ENCODE peak calls at places on chromosome 10, in six cellular contexts. R, J, K, C, Z and F are unnamed samples.

GRCh38 chr10:49505076-49505475 is 33.8 kb downstream of the ERCC6 start:
- DNase-seq in R (no peak), J (no peak), K (no peak), C (no peak), Z (peak), F (no peak)

GRCh38 chr10:14184841-14185500 is 145.8 kb downstream of the FRMD4A start:
- DNase-seq in R (peak), J (peak), K (no peak), C (no peak), Z (peak), F (peak)

GRCh38 chr10:58590152-58590551 is 77.5 kb downstream of the BICC1 start:
- DNase-seq in R (peak), J (peak), K (no peak), C (no peak), Z (no peak), F (no peak)

GRCh38 chr10:61978965-61979364 is 77.5 kb downstream of the ARID5B start:
- DNase-seq in R (no peak), J (no peak), K (no peak), C (no peak), Z (no peak), F (no peak)

GRCh38 chr10:118594392-118595063 is 920 bp downstream of the PRLHR start:
- DNase-seq in R (peak), J (peak), K (peak), C (peak), Z (peak), F (peak)

GRCh38 chr10:47269294-47269693 is 30.7 kb upstream of the GDF10 start:
- DNase-seq in R (no peak), J (no peak), K (no peak), C (no peak), Z (no peak), F (no peak)

GRCh38 chr10:110967009-110967630 is 47.7 kb downstream of the SHOC2 start:
- DNase-seq in R (peak), J (no peak), K (no peak), C (no peak), Z (no peak), F (no peak)

GRCh38 chr10:111511751-111512150 is 434.9 kb downstream of the ADRA2A start:
- DNase-seq in R (no peak), J (no peak), K (no peak), C (no peak), Z (no peak), F (peak)

GRCh38 chr10:56763090-56763489 is 402.0 kb upstream of the ZWINT start:
- DNase-seq in R (no peak), J (no peak), K (no peak), C (no peak), Z (no peak), F (no peak)

GRCh38 chr10:12701696-12702095 is 299.8 kb downstream of the CCDC3 start:
- DNase-seq in R (peak), J (peak), K (no peak), C (no peak), Z (no peak), F (no peak)

GRCh38 chr10:44201011-44201410 is 183.9 kb downstream of the CXCL12 start:
- DNase-seq in R (no peak), J (no peak), K (no peak), C (no peak), Z (no peak), F (no peak)

GRCh38 chr10:128324058-128324457 is 197.8 kb upstream of the MKI67 start:
- DNase-seq in R (no peak), J (no peak), K (peak), C (peak), Z (peak), F (peak)

GRCh38 chr10:60818134-60818770 is 40.0 kb downstream of the CDK1 start:
- DNase-seq in R (peak), J (peak), K (no peak), C (no peak), Z (no peak), F (no peak)

GRCh38 chr10:69419096-69419760 is 2.5 kb upstream of the TACR2 start:
- DNase-seq in R (no peak), J (no peak), K (no peak), C (no peak), Z (no peak), F (no peak)

GRCh38 chr10:69416695-69417094 is at the start of gene TACR2:
- DNase-seq in R (no peak), J (no peak), K (no peak), C (no peak), Z (no peak), F (no peak)

GRCh38 chr10:69418052-69418752 is 1.5 kb upstream of the TACR2 start:
- DNase-seq in R (no peak), J (no peak), K (no peak), C (no peak), Z (no peak), F (no peak)

GRCh38 chr10:69415951-69416350 is 767 bp downstream of the TACR2 start:
- DNase-seq in R (no peak), J (no peak), K (no peak), C (no peak), Z (no peak), F (no peak)

GRCh38 chr10:69417542-69417941 is 824 bp upstream of the TACR2 start:
- DNase-seq in R (no peak), J (no peak), K (no peak), C (no peak), Z (no peak), F (no peak)
- H3K4ac ChIP-seq in R (no peak), J (no peak), K (no peak), C (no peak), Z (no peak), F (no peak)

GRCh38 chr10:28207799-28208198 is 95.1 kb downstream of the MPP7 start:
- DNase-seq in R (no peak), J (no peak), K (no peak), C (no peak), Z (no peak), F (no peak)
- H2BK120ac ChIP-seq in R (no peak), J (no peak), K (no peak), C (no peak), Z (no peak), F (no peak)

GRCh38 chr10:83698899-83699298 is 440.4 kb upstream of the GHITM start:
- DNase-seq in R (no peak), J (no peak), K (no peak), C (no peak), Z (no peak), F (no peak)
- H4K91ac ChIP-seq in R (no peak), J (no peak), K (no peak), C (no peak), Z (no peak), F (no peak)

DNA sequence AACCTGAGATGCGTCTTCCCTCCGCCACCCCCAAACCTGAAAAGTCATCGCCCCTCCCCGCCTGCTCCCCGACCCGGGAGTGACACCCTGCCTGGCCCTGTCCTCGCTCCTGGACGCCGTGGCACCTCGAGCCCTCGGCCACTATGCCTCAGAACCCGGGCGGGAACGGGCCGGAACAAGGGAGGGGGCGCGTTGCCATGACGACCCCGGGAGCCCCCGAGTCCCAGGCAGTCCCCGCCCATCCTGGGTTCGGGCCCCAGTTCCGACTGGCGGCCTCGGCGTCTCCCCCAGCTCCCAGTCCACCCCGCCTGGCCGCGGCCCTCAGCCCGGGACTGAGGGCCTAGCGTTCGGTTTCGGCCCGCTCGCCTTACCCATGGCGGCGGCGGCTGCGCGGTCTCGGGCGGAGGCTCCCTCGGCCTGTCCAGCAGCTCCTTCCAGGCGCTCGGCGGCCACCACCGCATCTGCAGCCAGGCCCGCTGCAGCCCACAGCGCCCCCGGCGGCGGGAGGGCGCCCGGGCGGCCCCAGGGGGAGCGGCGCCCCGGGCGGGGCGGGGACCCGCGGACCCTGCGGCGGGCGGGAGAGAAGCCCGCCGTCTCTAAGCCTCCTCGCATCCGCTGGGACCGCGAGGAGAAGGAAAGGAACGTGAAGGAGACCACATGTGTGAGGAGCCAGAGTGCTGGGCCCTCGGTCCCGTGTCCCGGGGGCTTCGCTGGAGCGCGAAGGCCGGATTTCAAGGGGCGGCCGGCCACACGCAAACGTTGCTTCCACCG is at the start of gene RUFY2:
- DNase-seq in R (peak), J (peak), K (peak), C (peak), Z (peak), F (peak)
- H3K4ac ChIP-seq in R (peak), J (peak), K (no peak), C (no peak), Z (peak), F (peak)

GRCh38 chr10:72261323-72262018 is 12.3 kb upstream of the DDIT4 start:
- DNase-seq in R (no peak), J (no peak), K (no peak), C (no peak), Z (peak), F (no peak)
- H2BK120ac ChIP-seq in R (peak), J (peak), K (peak), C (no peak), Z (peak), F (peak)

GRCh38 chr10:31742255-31742654 is 186.4 kb downstream of the ARHGAP12 start:
- DNase-seq in R (no peak), J (no peak), K (no peak), C (no peak), Z (no peak), F (no peak)

GRCh38 chr10:31745612-31746376 is 182.8 kb downstream of the ARHGAP12 start:
- DNase-seq in R (peak), J (peak), K (no peak), C (no peak), Z (peak), F (no peak)

GRCh38 chr10:31741473-31741872 is 187.2 kb downstream of the ARHGAP12 start:
- DNase-seq in R (no peak), J (no peak), K (no peak), C (no peak), Z (no peak), F (no peak)

GRCh38 chr10:31739759-31740158 is 188.9 kb downstream of the ARHGAP12 start:
- DNase-seq in R (peak), J (peak), K (no peak), C (no peak), Z (no peak), F (no peak)

GRCh38 chr10:31744025-31744424 is 184.6 kb downstream of the ARHGAP12 start:
- DNase-seq in R (no peak), J (no peak), K (no peak), C (no peak), Z (no peak), F (no peak)
- H4K91ac ChIP-seq in R (peak), J (no peak), K (no peak), C (no peak), Z (no peak), F (no peak)

DNA sequence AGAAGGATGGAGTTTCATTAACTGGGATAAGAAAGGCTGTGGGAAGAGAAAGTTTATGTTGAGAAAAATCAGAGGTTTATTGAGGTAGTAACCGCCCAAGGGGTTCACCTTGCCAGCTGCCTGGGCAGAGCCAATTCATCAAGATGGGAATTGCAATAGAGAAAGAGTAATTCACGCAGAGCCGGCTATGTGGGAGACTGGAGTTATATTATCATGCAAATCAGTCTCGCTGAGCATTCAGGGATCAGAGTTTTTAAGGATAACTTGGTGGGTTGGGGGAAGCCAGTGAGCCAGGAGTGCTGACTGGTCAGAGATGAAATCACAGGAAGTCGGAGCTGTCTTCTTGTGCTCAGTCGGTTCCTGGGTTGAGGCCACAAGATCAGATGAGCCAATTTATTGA is 70.6 kb downstream of the MALRD1 start:
- DNase-seq in R (no peak), J (no peak), K (peak), C (peak), Z (no peak), F (peak)
- H3K4ac ChIP-seq in R (no peak), J (no peak), K (no peak), C (no peak), Z (no peak), F (no peak)